ENCODE peak calls at places on chromosomes 5 and 9, in five cellular contexts. One of them, this sample, is unnamed.

GRCh38 chr5:98599016-98599415 is 174.4 kb upstream of the RGMB start:
- DNase-seq in keratinocyte: no peak
- DNase-seq in kidney epithelial cell: no peak
- DNase-seq in osteocyte: no peak
- DNase-seq in fibroblast of pulmonary artery: peak
- DNase-seq in this sample: no peak

GRCh38 chr5:141488591-141489478 is at the start of gene PCDHGC5:
- DNase-seq in keratinocyte: peak
- DNase-seq in kidney epithelial cell: no peak
- DNase-seq in osteocyte: no peak
- DNase-seq in fibroblast of pulmonary artery: peak
- DNase-seq in this sample: no peak

GRCh38 chr9:131739988-131740648 is at the start of gene RAPGEF1:
- DNase-seq in keratinocyte: no peak
- DNase-seq in kidney epithelial cell: no peak
- DNase-seq in osteocyte: peak
- DNase-seq in fibroblast of pulmonary artery: peak
- DNase-seq in this sample: peak

GRCh38 chr5:76426391-76426802 is 23.3 kb downstream of the IQGAP2 start:
- DNase-seq in keratinocyte: no peak
- DNase-seq in kidney epithelial cell: no peak
- DNase-seq in osteocyte: no peak
- DNase-seq in fibroblast of pulmonary artery: no peak
- DNase-seq in this sample: no peak

GRCh38 chr5:1701884-1702283 is 97.8 kb downstream of the MRPL36 start:
- DNase-seq in keratinocyte: no peak
- DNase-seq in kidney epithelial cell: no peak
- DNase-seq in osteocyte: peak
- DNase-seq in fibroblast of pulmonary artery: no peak
- DNase-seq in this sample: no peak

GRCh38 chr9:88932766-88933165 is 58.5 kb upstream of the S1PR3 start:
- DNase-seq in keratinocyte: no peak
- DNase-seq in kidney epithelial cell: no peak
- DNase-seq in osteocyte: no peak
- DNase-seq in fibroblast of pulmonary artery: no peak
- DNase-seq in this sample: no peak

GRCh38 chr5:2005101-2006041 is 122.6 kb upstream of the IRX4 start:
- DNase-seq in keratinocyte: no peak
- DNase-seq in kidney epithelial cell: no peak
- DNase-seq in osteocyte: peak
- DNase-seq in fibroblast of pulmonary artery: no peak
- DNase-seq in this sample: no peak

GRCh38 chr9:127927457-127928231 is 2.9 kb downstream of the PIP5KL1 start:
- DNase-seq in keratinocyte: peak
- DNase-seq in kidney epithelial cell: no peak
- DNase-seq in osteocyte: no peak
- DNase-seq in fibroblast of pulmonary artery: no peak
- DNase-seq in this sample: no peak

DNA sequence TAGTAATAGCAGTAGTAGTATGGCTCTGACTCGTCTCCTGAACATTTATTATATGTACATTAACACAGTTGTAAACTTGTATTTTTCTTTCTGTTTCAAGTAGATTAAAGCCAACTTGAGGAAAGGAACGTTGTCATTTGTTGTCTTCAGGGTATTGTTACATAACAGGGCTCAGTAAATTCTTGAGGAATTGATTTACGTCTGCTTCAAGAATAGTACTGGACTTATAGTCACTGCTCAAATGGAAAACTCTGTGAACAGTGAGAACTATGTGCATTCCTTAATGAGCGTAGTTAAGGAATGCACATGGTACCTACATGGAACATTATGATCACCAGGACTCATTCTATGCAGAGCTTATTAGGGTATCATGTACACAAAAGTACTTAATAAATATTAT is 108.9 kb upstream of the SH3GL2 start:
- DNase-seq in keratinocyte: no peak
- DNase-seq in kidney epithelial cell: no peak
- DNase-seq in osteocyte: no peak
- DNase-seq in fibroblast of pulmonary artery: no peak
- DNase-seq in this sample: no peak
- TF ChIP-seq CTCF in keratinocyte: no peak
- TF ChIP-seq CTCF in kidney epithelial cell: no peak
- TF ChIP-seq CTCF in osteocyte: no peak
- TF ChIP-seq CTCF in fibroblast of pulmonary artery: no peak
- TF ChIP-seq CTCF in this sample: no peak

DNA sequence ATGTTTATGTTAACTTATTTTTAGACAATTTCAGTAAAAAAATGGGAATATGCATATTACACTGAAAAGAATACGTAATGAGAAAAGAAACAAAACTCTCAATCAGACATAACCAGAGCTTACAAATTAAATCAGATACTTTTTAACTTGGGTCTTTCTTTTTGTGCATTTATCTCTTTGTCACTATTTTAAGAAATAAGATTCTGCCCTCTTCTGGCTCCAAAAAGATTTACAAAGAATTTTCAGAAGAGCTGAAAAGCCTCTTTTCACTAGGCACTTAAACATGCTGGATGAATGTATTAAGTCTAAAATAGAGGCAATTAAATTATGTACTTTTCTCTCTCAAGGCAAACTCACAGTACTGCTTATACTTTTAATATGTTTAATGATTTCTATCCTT is 55.5 kb downstream of the CEP120 start:
- DNase-seq in keratinocyte: no peak
- DNase-seq in kidney epithelial cell: no peak
- DNase-seq in osteocyte: no peak
- DNase-seq in fibroblast of pulmonary artery: peak
- DNase-seq in this sample: no peak
- TF ChIP-seq CTCF in keratinocyte: no peak
- TF ChIP-seq CTCF in kidney epithelial cell: peak
- TF ChIP-seq CTCF in osteocyte: peak
- TF ChIP-seq CTCF in fibroblast of pulmonary artery: peak
- TF ChIP-seq CTCF in this sample: no peak

DNA sequence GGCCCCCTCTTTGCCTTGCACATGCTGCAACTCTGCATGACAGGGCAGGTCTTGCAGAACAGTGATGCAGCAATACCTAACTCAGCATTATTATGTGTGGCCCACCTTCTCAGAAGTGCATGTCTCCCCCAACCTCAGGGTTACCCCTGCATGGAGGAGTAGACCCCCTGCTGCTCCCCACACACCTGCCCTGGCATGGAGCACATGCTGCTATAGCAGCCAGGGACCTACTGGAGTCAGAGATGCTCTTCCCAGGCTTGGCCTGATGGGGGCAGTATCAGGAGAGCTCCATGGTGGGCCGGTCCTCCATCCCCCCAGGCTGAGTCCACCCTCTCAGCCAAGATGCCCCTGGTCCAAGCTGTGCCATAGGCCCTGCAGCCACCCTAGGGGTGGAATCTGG is 13.2 kb upstream of the BOD1 start:
- DNase-seq in keratinocyte: no peak
- DNase-seq in kidney epithelial cell: no peak
- DNase-seq in osteocyte: no peak
- DNase-seq in fibroblast of pulmonary artery: no peak
- DNase-seq in this sample: peak
- TF ChIP-seq CTCF in keratinocyte: peak
- TF ChIP-seq CTCF in kidney epithelial cell: peak
- TF ChIP-seq CTCF in osteocyte: peak
- TF ChIP-seq CTCF in fibroblast of pulmonary artery: peak
- TF ChIP-seq CTCF in this sample: peak

DNA sequence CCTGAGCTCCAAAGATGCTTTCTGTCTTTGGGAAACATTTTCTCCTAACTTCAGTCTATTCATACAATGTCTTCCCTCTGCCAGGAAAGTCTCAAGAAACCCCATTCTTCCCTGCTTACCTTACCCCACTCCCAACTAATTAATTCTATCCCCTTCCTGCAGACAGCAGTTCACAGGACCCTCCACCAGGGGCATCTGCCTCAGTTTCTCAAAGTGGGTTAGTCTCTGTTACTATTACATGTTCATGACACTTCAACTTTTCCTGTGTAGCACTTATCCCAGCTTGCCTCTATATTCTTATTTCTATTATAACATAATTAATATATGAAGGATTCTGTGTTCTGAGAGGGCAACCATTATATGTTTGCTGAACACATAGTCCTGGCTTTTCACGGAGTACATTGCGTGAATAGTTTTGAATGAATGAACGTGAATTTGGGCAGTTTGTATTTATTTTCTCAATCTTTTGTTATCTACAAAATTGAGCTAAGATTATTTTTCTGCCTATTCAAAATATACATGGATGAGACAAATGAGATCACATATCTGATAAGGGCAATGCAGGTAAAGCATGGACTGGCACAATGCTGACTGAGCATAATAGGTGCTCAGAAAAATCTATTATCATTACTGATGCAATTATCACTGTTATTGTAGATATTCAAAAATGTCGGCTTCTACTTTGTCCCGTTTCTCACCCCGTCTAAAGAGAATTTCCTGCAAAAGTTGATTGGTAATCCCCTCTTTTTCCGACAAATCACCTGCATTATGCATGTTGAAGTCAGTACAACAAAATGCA is 341.1 kb downstream of the BRINP1 start:
- DNase-seq in keratinocyte: no peak
- DNase-seq in kidney epithelial cell: no peak
- DNase-seq in osteocyte: no peak
- DNase-seq in fibroblast of pulmonary artery: no peak
- DNase-seq in this sample: no peak
- TF ChIP-seq CTCF in keratinocyte: no peak
- TF ChIP-seq CTCF in kidney epithelial cell: no peak
- TF ChIP-seq CTCF in osteocyte: no peak
- TF ChIP-seq CTCF in fibroblast of pulmonary artery: no peak
- TF ChIP-seq CTCF in this sample: no peak

GRCh38 chr5:115168829-115169391 is 798 bp downstream of the TRIM36 start:
- DNase-seq in keratinocyte: no peak
- DNase-seq in kidney epithelial cell: no peak
- DNase-seq in osteocyte: no peak
- DNase-seq in fibroblast of pulmonary artery: no peak
- DNase-seq in this sample: peak

GRCh38 chr5:115170924-115171510 is 1.3 kb upstream of the TRIM36 start:
- DNase-seq in keratinocyte: no peak
- DNase-seq in kidney epithelial cell: no peak
- DNase-seq in osteocyte: no peak
- DNase-seq in fibroblast of pulmonary artery: no peak
- DNase-seq in this sample: no peak

GRCh38 chr5:115170128-115170923 is 618 bp upstream of the TRIM36 start:
- DNase-seq in keratinocyte: no peak
- DNase-seq in kidney epithelial cell: no peak
- DNase-seq in osteocyte: no peak
- DNase-seq in fibroblast of pulmonary artery: peak
- DNase-seq in this sample: peak

GRCh38 chr5:115166744-115167393 is 2.8 kb downstream of the TRIM36 start:
- DNase-seq in keratinocyte: no peak
- DNase-seq in kidney epithelial cell: no peak
- DNase-seq in osteocyte: no peak
- DNase-seq in fibroblast of pulmonary artery: no peak
- DNase-seq in this sample: no peak

DNA sequence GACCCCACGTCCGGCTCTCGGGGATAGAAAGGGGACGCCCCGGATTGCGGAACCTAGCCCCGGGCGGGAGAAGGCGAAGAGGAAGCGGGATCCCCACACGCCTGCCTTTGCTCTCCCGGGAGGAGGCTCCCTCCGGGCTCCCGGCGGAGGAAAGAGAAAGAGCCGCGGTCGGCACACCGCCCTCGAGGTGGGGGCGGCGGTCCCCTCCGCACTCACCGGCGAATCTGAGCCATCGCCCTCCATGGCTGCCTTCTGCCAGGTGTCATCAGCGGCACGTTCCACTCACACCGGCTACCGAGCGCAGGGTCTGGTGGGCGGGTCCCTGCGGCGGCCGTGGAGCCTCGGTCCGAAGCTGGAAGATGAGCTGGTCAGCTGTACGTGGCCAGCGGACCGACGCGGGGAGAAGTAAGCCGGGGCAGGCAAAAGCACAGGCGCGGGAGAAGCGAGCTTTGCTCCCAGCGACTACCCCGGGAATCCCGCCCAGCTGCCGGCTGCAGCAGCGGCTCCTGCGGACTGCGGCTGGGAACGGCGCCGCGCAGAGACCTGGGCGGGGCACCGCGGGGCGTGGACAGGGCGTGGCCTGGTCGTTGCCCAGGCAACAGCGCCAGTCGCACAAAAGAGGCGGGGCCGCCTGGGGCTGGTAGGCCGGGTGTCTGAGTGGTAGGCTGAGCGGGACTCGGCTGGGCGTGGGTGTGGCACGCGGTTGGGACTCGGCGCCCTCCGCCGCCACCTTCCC is at the start of gene TRIM36:
- DNase-seq in keratinocyte: peak
- DNase-seq in kidney epithelial cell: peak
- DNase-seq in osteocyte: peak
- DNase-seq in fibroblast of pulmonary artery: peak
- DNase-seq in this sample: peak
- TF ChIP-seq CTCF in keratinocyte: peak
- TF ChIP-seq CTCF in kidney epithelial cell: no peak
- TF ChIP-seq CTCF in osteocyte: peak
- TF ChIP-seq CTCF in fibroblast of pulmonary artery: no peak
- TF ChIP-seq CTCF in this sample: no peak

DNA sequence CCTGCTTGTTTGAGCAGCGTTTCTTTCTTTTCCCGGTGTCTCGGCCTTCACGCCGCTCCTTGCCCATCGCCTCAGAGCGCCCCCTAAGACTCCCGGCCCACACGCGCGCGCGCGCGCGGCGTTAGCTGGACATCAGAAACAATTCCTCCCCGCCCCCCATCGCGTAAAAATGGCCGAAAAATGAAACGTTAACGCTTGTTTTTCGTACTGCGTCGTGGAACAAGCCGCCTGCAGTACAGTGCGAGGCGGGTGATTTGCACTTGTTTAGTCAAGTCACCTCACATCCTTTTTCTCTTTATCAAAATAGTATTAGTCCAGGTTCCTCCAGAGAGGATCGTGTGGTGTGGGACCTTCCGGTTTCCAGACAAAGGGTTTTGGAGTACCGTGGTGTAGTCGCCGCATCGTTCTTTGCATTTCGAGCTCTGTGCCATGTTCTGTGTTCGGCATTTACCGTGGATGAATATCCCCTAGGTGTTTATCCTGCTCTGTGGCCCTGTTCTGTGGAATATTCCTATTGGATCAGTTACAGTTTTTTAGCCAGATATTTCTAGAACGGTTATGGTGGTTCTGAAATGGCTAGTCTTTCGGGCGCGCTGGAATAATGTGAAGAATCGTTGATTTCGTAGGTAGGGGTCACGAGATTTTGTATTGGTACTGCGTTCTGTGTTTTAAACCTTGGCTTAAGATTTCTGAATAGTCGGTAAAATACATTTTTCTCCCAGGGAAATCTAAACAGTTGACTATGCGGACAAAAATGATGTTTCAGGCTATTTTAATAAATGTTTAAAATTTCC is 1.0 kb downstream of the MATR3 start:
- DNase-seq in keratinocyte: no peak
- DNase-seq in kidney epithelial cell: no peak
- DNase-seq in osteocyte: peak
- DNase-seq in fibroblast of pulmonary artery: peak
- DNase-seq in this sample: peak
- TF ChIP-seq CTCF in keratinocyte: peak
- TF ChIP-seq CTCF in kidney epithelial cell: peak
- TF ChIP-seq CTCF in osteocyte: peak
- TF ChIP-seq CTCF in fibroblast of pulmonary artery: peak
- TF ChIP-seq CTCF in this sample: peak

This sample was measured in GM13976.